ENCODE peak calls at places on chromosomes 7 and 10, in six cellular contexts. G is Peyer's patch, L is tibial nerve, D is spleen, X is H54, F is endothelial cell of umbilical vein. O is an unnamed sample.

GRCh38 chr10:86439544-86439943 is 72.9 kb upstream of the GRID1 start:
- DNase-seq in D (no peak), X (no peak), L (peak; percentile 89), G (no peak), F (no peak), O (peak; percentile 66)

GRCh38 chr7:122520961-122521555 is 177.9 kb downstream of the RNF133 start:
- DNase-seq in L (no peak), X (no peak), F (no peak), D (no peak), G (no peak), O (no peak)

GRCh38 chr10:110724116-110724701 is 80.1 kb downstream of the RBM20 start:
- DNase-seq in D (no peak), F (no peak), L (no peak), X (no peak), G (no peak), O (no peak)

GRCh38 chr10:76033457-76034196 is 602.2 kb downstream of the LRMDA start:
- DNase-seq in D (no peak), X (no peak), F (peak; percentile 53), G (no peak), L (no peak), O (peak; percentile 99)

GRCh38 chr7:13235961-13236360 is 548.5 kb downstream of the ARL4A start:
- DNase-seq in F (no peak), L (no peak), D (no peak), X (no peak), G (no peak), O (no peak)

GRCh38 chr10:50511512-50512213 is 112.1 kb downstream of the SGMS1 start:
- DNase-seq in D (no peak), L (no peak), F (peak; percentile 3), X (no peak), G (no peak), O (peak; percentile 79)

GRCh38 chr10:74928742-74929191 is 102.4 kb downstream of the KAT6B start:
- DNase-seq in F (no peak), D (no peak), G (no peak), L (no peak), X (no peak), O (no peak)

GRCh38 chr7:32102432-32102851 is 32.2 kb upstream of the PDE1C start:
- DNase-seq in D (no peak), F (no peak), G (no peak), X (no peak), L (no peak), O (no peak)

DNA sequence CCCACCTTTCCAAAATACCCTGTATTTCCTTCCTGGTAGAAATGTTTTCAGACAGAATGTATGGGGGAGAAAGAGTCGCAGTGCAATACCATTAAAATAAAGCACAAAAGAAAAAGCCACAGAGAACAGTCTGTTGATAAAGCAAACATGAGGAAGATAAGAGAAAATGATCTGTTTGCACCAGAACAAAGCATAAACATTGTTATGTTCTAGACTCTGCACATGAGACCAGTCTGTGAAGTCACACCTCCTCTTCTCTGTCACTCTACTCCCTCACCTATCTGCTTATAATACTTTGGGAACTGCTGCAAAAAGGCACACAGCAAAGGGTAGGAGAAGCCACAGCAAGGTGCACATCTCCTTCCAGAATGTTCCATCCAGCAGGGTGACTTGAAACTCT is 67.2 kb upstream of the LRGUK start:
- DNase-seq in G (no peak), X (no peak), L (no peak), F (no peak), D (no peak), O (peak; percentile 50)
- TF ChIP-seq POLR2A in G (no peak), X (no peak), L (no peak), F (no peak), D (no peak), O (no peak)

DNA sequence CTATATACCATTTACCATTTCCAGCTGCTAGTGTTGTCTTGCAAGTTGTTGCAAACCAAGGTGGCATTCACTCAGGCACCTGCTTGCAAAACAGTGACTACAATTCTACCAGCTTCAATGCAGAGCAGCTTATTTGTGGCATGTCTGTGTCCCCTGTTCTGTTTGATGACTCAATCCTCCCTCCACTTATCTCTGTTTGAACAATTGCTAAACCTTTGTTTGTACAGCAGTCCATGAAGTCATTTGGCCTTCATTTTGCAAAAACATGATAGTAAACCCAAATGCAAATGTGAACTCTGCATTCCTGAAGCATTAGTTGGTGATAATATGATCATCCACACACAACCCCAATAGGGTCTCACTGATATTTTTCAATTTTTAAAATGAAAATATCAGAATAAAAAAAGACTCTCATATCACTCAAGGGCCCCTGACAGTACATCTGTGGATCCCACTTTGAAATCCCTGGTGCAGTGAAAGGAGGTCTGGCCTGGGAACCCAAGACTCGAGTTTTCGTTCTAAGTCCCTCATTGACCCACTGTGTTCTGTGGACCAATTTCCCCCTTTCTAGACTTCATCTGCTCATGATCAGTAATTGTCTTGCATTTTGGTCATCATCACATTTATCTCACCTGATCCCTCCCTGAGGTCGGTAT is 425.4 kb downstream of the RPS24 start:
- DNase-seq in G (no peak), D (no peak), F (peak; percentile 98), X (peak; percentile 63), L (no peak), O (peak; percentile 99)
- TF ChIP-seq POLR2A in G (no peak), D (no peak), F (peak; percentile 87), X (no peak), L (no peak), O (peak; percentile 39)

GRCh38 chr7:2164156-2164555 is 68.6 kb downstream of the MAD1L1 start:
- DNase-seq in L (no peak), G (no peak), D (no peak), F (no peak), X (no peak), O (no peak)
- TF ChIP-seq POLR2A in L (no peak), G (no peak), D (no peak), F (no peak), X (no peak), O (no peak)

DNA sequence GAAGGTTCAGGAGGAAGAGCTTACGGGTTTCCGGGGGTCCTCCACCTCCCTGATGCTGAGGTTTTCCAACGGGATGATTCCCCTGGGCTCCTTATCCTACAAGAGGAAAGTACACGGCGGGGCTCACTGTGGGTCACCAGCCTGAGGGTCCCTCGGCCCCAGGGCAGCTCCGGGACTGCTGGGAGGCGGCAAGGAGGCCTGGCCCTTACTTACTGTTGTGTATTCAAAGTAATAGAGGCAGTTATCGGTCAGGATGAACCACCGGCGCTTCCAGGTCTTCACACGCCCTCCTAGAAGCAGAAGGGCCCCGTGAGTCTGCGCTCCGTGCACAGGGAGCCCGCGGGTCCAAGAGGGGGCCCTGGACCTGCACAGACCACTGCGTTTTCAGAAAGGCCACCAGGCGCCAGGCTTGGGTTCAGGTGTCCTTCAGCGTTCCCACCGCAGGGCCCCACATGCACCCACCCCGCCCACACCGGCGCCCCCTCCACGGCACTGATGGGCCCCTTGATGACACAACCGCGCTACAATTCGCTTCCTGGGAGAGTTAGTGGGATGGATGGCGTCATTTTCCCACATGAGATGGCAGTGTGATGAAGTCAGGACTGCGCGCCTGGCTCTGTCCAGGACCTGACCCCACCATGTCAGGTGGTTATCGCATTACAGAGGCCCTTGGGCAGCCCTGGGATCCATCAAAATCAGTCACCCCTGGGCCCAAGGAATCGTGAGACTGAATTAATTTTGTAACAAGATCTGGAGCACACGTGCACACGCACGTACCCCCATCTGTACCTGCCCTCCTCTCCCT is 106.7 kb downstream of the CYTH3 start:
- DNase-seq in X (no peak), L (no peak), D (no peak), G (no peak), F (no peak), O (no peak)
- TF ChIP-seq POLR2A in X (no peak), L (no peak), D (no peak), G (no peak), F (no peak), O (no peak)

GRCh38 chr7:131109757-131110293 is 217.9 kb upstream of the MKLN1 start:
- DNase-seq in G (peak; percentile 85), F (peak; percentile 81), X (peak; percentile 67), D (peak; percentile 97), L (peak; percentile 59), O (peak; percentile 59)

GRCh38 chr7:131107343-131108211 is 220.1 kb upstream of the MKLN1 start:
- DNase-seq in L (peak; percentile 92), D (peak; percentile 94), G (peak; percentile 70), X (peak; percentile 76), F (peak; percentile 92), O (peak; percentile 83)

GRCh38 chr7:131106681-131107342 is 220.9 kb upstream of the MKLN1 start:
- DNase-seq in D (peak; percentile 91), F (no peak), G (peak; percentile 72), X (no peak), L (peak; percentile 50), O (no peak)

GRCh38 chr7:131109011-131109756 is 218.5 kb upstream of the MKLN1 start:
- DNase-seq in X (no peak), L (no peak), D (no peak), G (no peak), F (peak; percentile 24), O (no peak)

DNA sequence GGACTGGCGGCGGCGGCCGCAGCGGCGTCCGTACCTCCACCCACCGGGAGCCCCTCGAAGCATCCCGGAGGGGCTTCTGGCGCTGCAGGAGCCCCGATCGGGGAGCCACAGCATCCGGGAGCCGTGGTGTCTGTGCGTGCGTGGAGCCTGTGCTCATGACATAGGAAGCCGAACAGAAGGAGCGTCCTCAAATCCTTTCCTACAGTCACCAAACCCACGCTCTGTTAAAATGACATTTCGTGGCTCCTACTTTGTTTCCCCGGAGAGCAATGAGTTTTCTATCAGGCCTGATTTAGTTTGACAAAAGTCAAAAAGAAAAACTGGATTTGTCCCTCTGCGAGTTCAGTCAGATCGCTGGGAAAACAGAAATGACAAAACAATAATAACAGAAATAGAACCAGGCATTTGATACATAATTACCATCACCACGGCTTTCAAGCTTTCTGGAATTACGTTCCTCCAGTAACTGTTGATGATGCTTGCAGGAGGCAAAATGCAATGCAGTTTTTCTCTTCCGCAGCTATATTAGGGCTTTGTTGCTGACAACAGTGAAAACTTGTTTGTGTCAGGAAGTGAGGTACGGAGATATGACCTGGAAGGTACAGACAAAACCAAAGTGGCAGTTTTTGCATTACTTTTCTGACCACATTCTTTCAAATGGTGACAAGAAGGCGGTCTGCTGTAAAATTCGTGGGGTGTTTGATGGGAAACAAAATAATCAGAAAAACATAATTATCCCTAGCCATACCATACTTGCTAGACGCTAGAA is 219.3 kb upstream of the MKLN1 start:
- DNase-seq in D (peak; percentile 94), F (no peak), L (no peak), X (no peak), G (peak; percentile 67), O (no peak)
- TF ChIP-seq POLR2A in D (no peak), F (no peak), L (peak; percentile 2), X (no peak), G (no peak), O (no peak)